ENCODE peak calls at places on chromosomes 1 and 21, in four cellular contexts. One of them, this sample, is unnamed.

GRCh38 chr1:101136739-101137138 is 100.1 kb upstream of the S1PR1 start:
- DNase-seq in GM23248: peak
- DNase-seq in lower leg skin: no peak
- DNase-seq in A172: peak
- DNase-seq in this sample: no peak

GRCh38 chr21:35303085-35303484 is 254.0 kb upstream of the RUNX1 start:
- DNase-seq in GM23248: peak
- DNase-seq in lower leg skin: no peak
- DNase-seq in A172: peak
- DNase-seq in this sample: no peak

GRCh38 chr1:15940110-15941043 is 35.5 kb downstream of the ZBTB17 start:
- DNase-seq in GM23248: no peak
- DNase-seq in lower leg skin: no peak
- DNase-seq in A172: no peak
- DNase-seq in this sample: no peak

GRCh38 chr1:23745515-23745914 is 2.2 kb downstream of the ELOA start:
- DNase-seq in GM23248: peak
- DNase-seq in lower leg skin: no peak
- DNase-seq in A172: no peak
- DNase-seq in this sample: no peak

GRCh38 chr1:172429324-172430127 is 9.0 kb downstream of the C1orf105 start:
- DNase-seq in GM23248: peak
- DNase-seq in lower leg skin: no peak
- DNase-seq in A172: peak
- DNase-seq in this sample: no peak

GRCh38 chr1:201385299-201385891 is 7.9 kb upstream of the TNNT2 start:
- DNase-seq in GM23248: peak
- DNase-seq in lower leg skin: no peak
- DNase-seq in A172: peak
- DNase-seq in this sample: no peak

GRCh38 chr1:41791667-41792484 is 126.8 kb downstream of the HIVEP3 start:
- DNase-seq in GM23248: no peak
- DNase-seq in lower leg skin: no peak
- DNase-seq in A172: no peak
- DNase-seq in this sample: no peak

GRCh38 chr1:230176871-230177411 is 109.9 kb downstream of the GALNT2 start:
- DNase-seq in GM23248: peak
- DNase-seq in lower leg skin: peak
- DNase-seq in A172: no peak
- DNase-seq in this sample: no peak

GRCh38 chr1:89790592-89790991 is 30.2 kb upstream of the LRRC8D start:
- DNase-seq in GM23248: peak
- DNase-seq in lower leg skin: no peak
- DNase-seq in A172: no peak
- DNase-seq in this sample: no peak

GRCh38 chr1:32337855-32338636 is 2.0 kb upstream of the MARCKSL1 start:
- DNase-seq in GM23248: no peak
- DNase-seq in lower leg skin: no peak
- DNase-seq in A172: peak
- DNase-seq in this sample: no peak

GRCh38 chr1:177669161-177669560 is 300.7 kb downstream of the SEC16B start:
- DNase-seq in GM23248: no peak
- DNase-seq in lower leg skin: no peak
- DNase-seq in A172: no peak
- DNase-seq in this sample: no peak

GRCh38 chr1:211639500-211640361 is 35.7 kb downstream of the NEK2 start:
- DNase-seq in GM23248: peak
- DNase-seq in lower leg skin: peak
- DNase-seq in A172: peak
- DNase-seq in this sample: no peak

GRCh38 chr1:34396042-34396441 is 219.3 kb downstream of the C1orf94 start:
- DNase-seq in GM23248: no peak
- DNase-seq in lower leg skin: no peak
- DNase-seq in A172: no peak
- DNase-seq in this sample: no peak

GRCh38 chr1:19033926-19034680 is 77.6 kb upstream of the IFFO2 start:
- DNase-seq in GM23248: peak
- DNase-seq in lower leg skin: peak
- DNase-seq in A172: peak
- DNase-seq in this sample: no peak

GRCh38 chr1:8560611-8561544 is 243.0 kb downstream of the SLC45A1 start:
- DNase-seq in GM23248: peak
- DNase-seq in lower leg skin: no peak
- DNase-seq in A172: peak
- DNase-seq in this sample: no peak

GRCh38 chr21:44521928-44522752 is 17.9 kb downstream of the KRTAP10-1 start:
- DNase-seq in GM23248: no peak
- DNase-seq in lower leg skin: peak
- DNase-seq in A172: no peak
- DNase-seq in this sample: no peak

GRCh38 chr1:228935198-228935663 is 200.0 kb downstream of the RHOU start:
- DNase-seq in GM23248: no peak
- DNase-seq in lower leg skin: peak
- DNase-seq in A172: no peak
- DNase-seq in this sample: no peak

GRCh38 chr1:51916587-51917405 is 38.3 kb upstream of the NRDC start:
- DNase-seq in GM23248: peak
- DNase-seq in lower leg skin: no peak
- DNase-seq in A172: peak
- DNase-seq in this sample: no peak

GRCh38 chr1:99763956-99764355 is 2.5 kb downstream of the FRRS1 start:
- DNase-seq in GM23248: peak
- DNase-seq in lower leg skin: no peak
- DNase-seq in A172: no peak
- DNase-seq in this sample: no peak

GRCh38 chr1:99672022-99672421 is 26.1 kb downstream of the PALMD start:
- DNase-seq in GM23248: peak
- DNase-seq in lower leg skin: no peak
- DNase-seq in A172: no peak
- DNase-seq in this sample: no peak

GRCh38 chr1:216535059-216535458 is 111.8 kb upstream of the USH2A start:
- DNase-seq in GM23248: no peak
- DNase-seq in lower leg skin: no peak
- DNase-seq in A172: no peak
- DNase-seq in this sample: no peak

GRCh38 chr1:40438391-40439015 is 11.8 kb upstream of the ZFP69B start:
- DNase-seq in GM23248: peak
- DNase-seq in lower leg skin: no peak
- DNase-seq in A172: peak
- DNase-seq in this sample: no peak

GRCh38 chr1:206461602-206462455 is 8.4 kb upstream of the IKBKE start:
- DNase-seq in GM23248: peak
- DNase-seq in lower leg skin: no peak
- DNase-seq in A172: peak
- DNase-seq in this sample: no peak

GRCh38 chr1:70840260-70840953 is 207.2 kb downstream of the PTGER3 start:
- DNase-seq in GM23248: peak
- DNase-seq in lower leg skin: no peak
- DNase-seq in A172: peak
- DNase-seq in this sample: no peak

GRCh38 chr21:34844033-34844923 is 175.5 kb downstream of the CLIC6 start:
- DNase-seq in GM23248: peak
- DNase-seq in lower leg skin: peak
- DNase-seq in A172: peak
- DNase-seq in this sample: no peak

GRCh38 chr21:45568383-45568782 is 26.1 kb upstream of the SLC19A1 start:
- DNase-seq in GM23248: no peak
- DNase-seq in lower leg skin: no peak
- DNase-seq in A172: no peak
- DNase-seq in this sample: no peak

GRCh38 chr1:217437375-217437774 is 193.5 kb downstream of the GPATCH2 start:
- DNase-seq in GM23248: no peak
- DNase-seq in lower leg skin: no peak
- DNase-seq in A172: no peak
- DNase-seq in this sample: no peak

GRCh38 chr1:212782422-212783154 is 9.0 kb downstream of the NSL1 start:
- DNase-seq in GM23248: peak
- DNase-seq in lower leg skin: no peak
- DNase-seq in A172: peak
- DNase-seq in this sample: no peak

GRCh38 chr1:2414297-2414958 is 2.1 kb upstream of the PEX10 start:
- DNase-seq in GM23248: peak
- DNase-seq in lower leg skin: peak
- DNase-seq in A172: peak
- DNase-seq in this sample: no peak

GRCh38 chr1:20494609-20495311 is 8.8 kb upstream of the CAMK2N1 start:
- DNase-seq in GM23248: peak
- DNase-seq in lower leg skin: no peak
- DNase-seq in A172: peak
- DNase-seq in this sample: no peak

GRCh38 chr1:215082532-215083407 is at the start of gene KCNK2:
- DNase-seq in GM23248: peak
- DNase-seq in lower leg skin: no peak
- DNase-seq in A172: no peak
- DNase-seq in this sample: no peak